ENCODE peak calls at places on chromosomes 5 and 9, in eight cellular contexts. One of them, this sample, is unnamed. For H3K4me1, the result is how much of the 10 kb centered on the place peaks cover.

GRCh38 chr9:21392270-21392669 is 7.1 kb upstream of the IFNA2 start:
- DNase-seq in IMR-90: no peak
- DNase-seq in lower lobe of right lung: no peak
- DNase-seq in neural progenitor cell: peak
- DNase-seq in testis: no peak
- DNase-seq in thoracic aorta: no peak
- DNase-seq in fibroblast of lung: no peak
- DNase-seq in HCT116: peak
- DNase-seq in this sample: no peak

GRCh38 chr5:525916-526315 is 1.7 kb upstream of the SLC9A3 start:
- DNase-seq in IMR-90: no peak
- DNase-seq in lower lobe of right lung: peak
- DNase-seq in neural progenitor cell: no peak
- DNase-seq in testis: no peak
- DNase-seq in thoracic aorta: no peak
- DNase-seq in fibroblast of lung: no peak
- DNase-seq in HCT116: no peak
- DNase-seq in this sample: no peak

GRCh38 chr5:122311888-122312669 is at the start of gene SNCAIP:
- DNase-seq in IMR-90: peak
- DNase-seq in lower lobe of right lung: peak
- DNase-seq in neural progenitor cell: peak
- DNase-seq in testis: peak
- DNase-seq in thoracic aorta: no peak
- DNase-seq in fibroblast of lung: peak
- DNase-seq in HCT116: no peak
- DNase-seq in this sample: no peak

GRCh38 chr5:39835371-39835770 is 410.6 kb upstream of the DAB2 start:
- DNase-seq in IMR-90: no peak
- DNase-seq in lower lobe of right lung: no peak
- DNase-seq in neural progenitor cell: no peak
- DNase-seq in testis: no peak
- DNase-seq in thoracic aorta: no peak
- DNase-seq in fibroblast of lung: no peak
- DNase-seq in HCT116: no peak
- DNase-seq in this sample: no peak

GRCh38 chr9:72948906-72949582 is 3.8 kb downstream of the ALDH1A1 start:
- DNase-seq in IMR-90: no peak
- DNase-seq in lower lobe of right lung: no peak
- DNase-seq in neural progenitor cell: no peak
- DNase-seq in testis: peak
- DNase-seq in thoracic aorta: no peak
- DNase-seq in fibroblast of lung: no peak
- DNase-seq in HCT116: no peak
- DNase-seq in this sample: no peak

GRCh38 chr9:124659099-124659659 is 111.9 kb downstream of the NR6A1 start:
- DNase-seq in IMR-90: peak
- DNase-seq in lower lobe of right lung: peak
- DNase-seq in neural progenitor cell: peak
- DNase-seq in testis: peak
- DNase-seq in thoracic aorta: peak
- DNase-seq in fibroblast of lung: peak
- DNase-seq in HCT116: no peak
- DNase-seq in this sample: peak

GRCh38 chr9:77534376-77535057 is 113.6 kb downstream of the GNA14 start:
- DNase-seq in IMR-90: no peak
- DNase-seq in lower lobe of right lung: no peak
- DNase-seq in neural progenitor cell: peak
- DNase-seq in testis: peak
- DNase-seq in thoracic aorta: no peak
- DNase-seq in fibroblast of lung: no peak
- DNase-seq in HCT116: no peak
- DNase-seq in this sample: no peak

GRCh38 chr9:1522219-1522767 is 472.1 kb downstream of the DMRT2 start:
- DNase-seq in IMR-90: no peak
- DNase-seq in lower lobe of right lung: no peak
- DNase-seq in neural progenitor cell: no peak
- DNase-seq in testis: no peak
- DNase-seq in thoracic aorta: no peak
- DNase-seq in fibroblast of lung: no peak
- DNase-seq in HCT116: no peak
- DNase-seq in this sample: no peak

GRCh38 chr5:78586251-78586650 is 62.3 kb downstream of the LHFPL2 start:
- DNase-seq in IMR-90: peak
- DNase-seq in lower lobe of right lung: no peak
- DNase-seq in neural progenitor cell: no peak
- DNase-seq in testis: no peak
- DNase-seq in thoracic aorta: no peak
- DNase-seq in fibroblast of lung: peak
- DNase-seq in HCT116: no peak
- DNase-seq in this sample: peak

GRCh38 chr9:88173378-88173999 is 35.2 kb upstream of the SPATA31C2 start:
- DNase-seq in IMR-90: peak
- DNase-seq in lower lobe of right lung: no peak
- DNase-seq in neural progenitor cell: peak
- DNase-seq in testis: peak
- DNase-seq in thoracic aorta: no peak
- DNase-seq in fibroblast of lung: peak
- DNase-seq in HCT116: peak
- DNase-seq in this sample: no peak

GRCh38 chr9:114913217-114913616 is 17.2 kb downstream of the TNFSF8 start:
- DNase-seq in IMR-90: no peak
- DNase-seq in lower lobe of right lung: no peak
- DNase-seq in neural progenitor cell: no peak
- DNase-seq in testis: no peak
- DNase-seq in thoracic aorta: no peak
- DNase-seq in fibroblast of lung: no peak
- DNase-seq in HCT116: no peak
- DNase-seq in this sample: no peak

GRCh38 chr9:114908796-114909448 is 21.5 kb downstream of the TNFSF8 start:
- DNase-seq in IMR-90: peak
- DNase-seq in lower lobe of right lung: no peak
- DNase-seq in neural progenitor cell: no peak
- DNase-seq in testis: no peak
- DNase-seq in thoracic aorta: no peak
- DNase-seq in fibroblast of lung: no peak
- DNase-seq in HCT116: no peak
- DNase-seq in this sample: no peak

GRCh38 chr9:114910541-114910940 is 19.9 kb downstream of the TNFSF8 start:
- DNase-seq in IMR-90: no peak
- DNase-seq in lower lobe of right lung: no peak
- DNase-seq in neural progenitor cell: no peak
- DNase-seq in testis: no peak
- DNase-seq in thoracic aorta: no peak
- DNase-seq in fibroblast of lung: no peak
- DNase-seq in HCT116: no peak
- DNase-seq in this sample: no peak

GRCh38 chr9:114909657-114910056 is 20.7 kb downstream of the TNFSF8 start:
- DNase-seq in IMR-90: no peak
- DNase-seq in lower lobe of right lung: no peak
- DNase-seq in neural progenitor cell: no peak
- DNase-seq in testis: no peak
- DNase-seq in thoracic aorta: no peak
- DNase-seq in fibroblast of lung: no peak
- DNase-seq in HCT116: no peak
- DNase-seq in this sample: no peak

DNA sequence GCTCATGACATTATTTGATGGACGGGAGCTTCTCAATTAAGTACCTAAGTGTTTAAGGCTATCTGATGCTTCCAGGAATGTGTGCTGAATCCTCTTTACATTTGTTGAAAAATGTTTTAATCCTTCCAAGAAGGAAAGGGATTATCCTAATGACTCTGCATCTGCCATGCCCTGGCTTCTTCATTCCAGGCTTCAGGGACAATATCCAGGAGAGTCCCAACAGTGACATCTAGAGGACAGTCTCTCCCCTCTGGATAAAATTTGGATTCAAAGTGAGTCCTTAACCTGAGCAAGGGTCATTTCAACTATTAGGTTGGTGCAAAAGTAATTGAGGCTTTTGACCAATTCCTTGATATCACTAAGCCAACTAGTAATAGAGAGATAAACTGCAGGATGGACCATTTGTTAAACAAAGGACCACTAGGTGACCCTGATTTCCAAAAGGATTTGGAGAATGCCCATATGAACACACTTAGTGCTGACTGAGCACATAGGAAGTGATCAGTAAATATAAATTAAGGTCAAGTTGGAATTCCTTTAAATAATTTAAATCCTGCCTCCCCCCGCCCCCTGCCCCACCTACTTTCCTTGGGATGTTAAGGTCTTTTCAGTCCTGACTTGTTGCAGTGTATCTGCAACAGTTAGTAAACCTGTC is 19.1 kb downstream of the TNFSF8 start:
- DNase-seq in IMR-90: peak
- DNase-seq in lower lobe of right lung: no peak
- DNase-seq in neural progenitor cell: peak
- DNase-seq in testis: peak
- DNase-seq in thoracic aorta: no peak
- DNase-seq in fibroblast of lung: peak
- DNase-seq in HCT116: no peak
- DNase-seq in this sample: no peak
- TF ChIP-seq CTCF in IMR-90: peak
- TF ChIP-seq CTCF in lower lobe of right lung: peak
- TF ChIP-seq CTCF in neural progenitor cell: peak
- TF ChIP-seq CTCF in testis: peak
- TF ChIP-seq CTCF in thoracic aorta: peak
- TF ChIP-seq CTCF in fibroblast of lung: peak
- TF ChIP-seq CTCF in HCT116: peak
- TF ChIP-seq CTCF in this sample: peak

DNA sequence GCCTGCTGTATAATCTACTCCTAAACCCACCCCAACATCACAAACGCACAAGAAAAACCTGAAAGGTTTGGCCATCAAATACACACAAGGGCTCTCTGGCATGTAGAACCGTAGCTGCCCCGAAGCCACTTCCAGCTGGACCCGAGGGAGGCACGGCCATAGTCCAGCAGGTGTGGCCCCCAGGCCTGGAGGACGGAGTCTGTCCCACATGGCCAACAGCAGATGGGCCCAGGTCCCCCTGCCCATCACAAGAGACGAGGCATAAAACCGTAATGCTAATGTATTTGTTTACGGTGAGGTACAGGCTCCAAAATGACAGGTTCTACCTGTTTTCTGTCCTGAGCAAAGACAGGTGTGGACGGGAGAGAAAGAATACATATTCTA is 234.2 kb downstream of the SYK start:
- DNase-seq in IMR-90: no peak
- DNase-seq in lower lobe of right lung: no peak
- DNase-seq in neural progenitor cell: no peak
- DNase-seq in testis: no peak
- DNase-seq in thoracic aorta: no peak
- DNase-seq in fibroblast of lung: no peak
- DNase-seq in HCT116: no peak
- DNase-seq in this sample: no peak
- H3K4me1 ChIP-seq in IMR-90: under half
- H3K4me1 ChIP-seq in lower lobe of right lung: under half
- H3K4me1 ChIP-seq in neural progenitor cell: under half
- H3K4me1 ChIP-seq in testis: under half
- H3K4me1 ChIP-seq in thoracic aorta: under half
- H3K4me1 ChIP-seq in fibroblast of lung: under half
- H3K4me1 ChIP-seq in HCT116: under half
- H3K4me1 ChIP-seq in this sample: under half

GRCh38 chr9:127796225-127796813 is 6.4 kb upstream of the FPGS start:
- DNase-seq in IMR-90: peak
- DNase-seq in lower lobe of right lung: peak
- DNase-seq in neural progenitor cell: no peak
- DNase-seq in testis: peak
- DNase-seq in thoracic aorta: no peak
- DNase-seq in fibroblast of lung: peak
- DNase-seq in HCT116: no peak
- DNase-seq in this sample: no peak
- H3K27ac ChIP-seq in IMR-90: no peak
- H3K27ac ChIP-seq in lower lobe of right lung: peak
- H3K27ac ChIP-seq in neural progenitor cell: no peak
- H3K27ac ChIP-seq in testis: peak
- H3K27ac ChIP-seq in thoracic aorta: no peak
- H3K27ac ChIP-seq in fibroblast of lung: no peak
- H3K27ac ChIP-seq in HCT116: no peak
- H3K27ac ChIP-seq in this sample: peak

GRCh38 chr5:133056891-133057290 is 5.1 kb downstream of the HSPA4 start:
- DNase-seq in IMR-90: no peak
- DNase-seq in lower lobe of right lung: no peak
- DNase-seq in neural progenitor cell: no peak
- DNase-seq in testis: no peak
- DNase-seq in thoracic aorta: no peak
- DNase-seq in fibroblast of lung: no peak
- DNase-seq in HCT116: no peak
- DNase-seq in this sample: no peak

GRCh38 chr5:133053463-133053862 is 1.6 kb downstream of the HSPA4 start:
- DNase-seq in IMR-90: no peak
- DNase-seq in lower lobe of right lung: no peak
- DNase-seq in neural progenitor cell: no peak
- DNase-seq in testis: no peak
- DNase-seq in thoracic aorta: no peak
- DNase-seq in fibroblast of lung: no peak
- DNase-seq in HCT116: no peak
- DNase-seq in this sample: no peak

GRCh38 chr5:133051547-133052316 is at the start of gene HSPA4:
- DNase-seq in IMR-90: peak
- DNase-seq in lower lobe of right lung: peak
- DNase-seq in neural progenitor cell: peak
- DNase-seq in testis: peak
- DNase-seq in thoracic aorta: peak
- DNase-seq in fibroblast of lung: peak
- DNase-seq in HCT116: peak
- DNase-seq in this sample: peak

GRCh38 chr5:133052317-133053175 is 733 bp downstream of the HSPA4 start:
- DNase-seq in IMR-90: peak
- DNase-seq in lower lobe of right lung: peak
- DNase-seq in neural progenitor cell: peak
- DNase-seq in testis: peak
- DNase-seq in thoracic aorta: no peak
- DNase-seq in fibroblast of lung: peak
- DNase-seq in HCT116: no peak
- DNase-seq in this sample: peak

GRCh38 chr5:133054697-133055471 is 3.1 kb downstream of the HSPA4 start:
- DNase-seq in IMR-90: no peak
- DNase-seq in lower lobe of right lung: no peak
- DNase-seq in neural progenitor cell: no peak
- DNase-seq in testis: no peak
- DNase-seq in thoracic aorta: no peak
- DNase-seq in fibroblast of lung: no peak
- DNase-seq in HCT116: no peak
- DNase-seq in this sample: no peak
- TF ChIP-seq CTCF in IMR-90: no peak
- TF ChIP-seq CTCF in lower lobe of right lung: no peak
- TF ChIP-seq CTCF in neural progenitor cell: no peak
- TF ChIP-seq CTCF in testis: no peak
- TF ChIP-seq CTCF in thoracic aorta: no peak
- TF ChIP-seq CTCF in fibroblast of lung: no peak
- TF ChIP-seq CTCF in HCT116: no peak
- TF ChIP-seq CTCF in this sample: no peak

GRCh38 chr9:114588671-114589526 is 1.3 kb downstream of the ATP6V1G1 start:
- DNase-seq in IMR-90: peak
- DNase-seq in lower lobe of right lung: no peak
- DNase-seq in neural progenitor cell: peak
- DNase-seq in testis: no peak
- DNase-seq in thoracic aorta: no peak
- DNase-seq in fibroblast of lung: peak
- DNase-seq in HCT116: no peak
- DNase-seq in this sample: no peak
- H3K4me1 ChIP-seq in IMR-90: under half
- H3K4me1 ChIP-seq in lower lobe of right lung: half or more
- H3K4me1 ChIP-seq in neural progenitor cell: under half
- H3K4me1 ChIP-seq in testis: under half
- H3K4me1 ChIP-seq in thoracic aorta: under half
- H3K4me1 ChIP-seq in fibroblast of lung: under half
- H3K4me1 ChIP-seq in HCT116: under half
- H3K4me1 ChIP-seq in this sample: half or more

This sample was measured in right atrium auricular region.